ENCODE peak calls at places on chromosomes 12 and 14, in seven cellular contexts. K is small intestine, Q is vagina, V is esophagus squamous epithelium, B is mammary epithelial cell, E is brain microvascular endothelial cell, D is body of pancreas. P is an unnamed sample. For H3K36me3, the result is how much of the 10 kb centered on the place peaks cover.

GRCh38 chr14:59464651-59465569 is at the start of gene GPR135:
- DNase-seq in V (no peak), D (peak), K (peak), E (no peak), Q (no peak), B (peak), P (peak)

GRCh38 chr14:103008768-103009342 is 48.5 kb downstream of the CDC42BPB start:
- DNase-seq in K (no peak), E (peak), V (no peak), Q (no peak), B (no peak), D (no peak), P (no peak)

GRCh38 chr14:28635387-28635786 is 131.2 kb upstream of the FOXG1 start:
- DNase-seq in V (no peak), E (no peak), K (peak), B (peak), Q (no peak), D (no peak), P (no peak)

GRCh38 chr14:87108726-87109125 is 884.3 kb downstream of the GALC start:
- DNase-seq in B (peak), D (no peak), E (no peak), V (no peak), K (no peak), Q (no peak), P (no peak)

GRCh38 chr14:68099348-68100045 is 279.9 kb downstream of the RAD51B start:
- DNase-seq in D (no peak), E (no peak), B (no peak), K (no peak), Q (no peak), V (no peak), P (no peak)

GRCh38 chr14:23321572-23322547 is 603 bp downstream of the PABPN1 start:
- DNase-seq in E (peak), V (no peak), D (peak), B (peak), K (peak), Q (no peak), P (no peak)

GRCh38 chr14:34330846-34331245 is 131.2 kb downstream of the SPTSSA start:
- DNase-seq in Q (no peak), E (no peak), V (no peak), B (no peak), D (no peak), K (no peak), P (no peak)

GRCh38 chr12:121120323-121120722 is 12.4 kb upstream of the P2RX7 start:
- DNase-seq in D (no peak), B (no peak), E (no peak), V (no peak), K (no peak), Q (no peak), P (no peak)

GRCh38 chr14:71089974-71090373 is 182.7 kb downstream of the PCNX1 start:
- DNase-seq in Q (no peak), D (no peak), V (no peak), K (no peak), E (no peak), B (no peak), P (no peak)

GRCh38 chr12:78651755-78652154 is 212.8 kb upstream of the SYT1 start:
- DNase-seq in V (no peak), K (no peak), D (no peak), Q (no peak), B (no peak), E (no peak), P (no peak)

GRCh38 chr14:90495357-90496276 is 98.8 kb downstream of the CALM1 start:
- DNase-seq in D (peak), K (peak), V (no peak), E (peak), Q (no peak), B (peak), P (peak)

GRCh38 chr12:5096241-5096880 is 52.7 kb downstream of the KCNA5 start:
- DNase-seq in E (peak), B (peak), K (no peak), V (no peak), D (no peak), Q (no peak), P (no peak)

GRCh38 chr12:78470354-78471195 is 394.0 kb upstream of the SYT1 start:
- DNase-seq in D (peak), Q (no peak), K (peak), E (peak), B (peak), V (no peak), P (peak)

GRCh38 chr12:67223225-67223624 is 45.9 kb upstream of the CAND1 start:
- DNase-seq in V (no peak), Q (no peak), K (peak), D (no peak), E (no peak), B (no peak), P (no peak)

GRCh38 chr12:132427999-132428871 is 61.7 kb upstream of the FBRSL1 start:
- DNase-seq in B (no peak), V (no peak), Q (no peak), E (no peak), K (no peak), D (peak), P (no peak)

GRCh38 chr14:68412505-68413496 is 380.1 kb downstream of the ZFP36L1 start:
- DNase-seq in V (no peak), D (no peak), E (no peak), Q (no peak), B (no peak), K (peak), P (no peak)

GRCh38 chr12:26062566-26062965 is 62.3 kb downstream of the BHLHE41 start:
- DNase-seq in Q (no peak), D (no peak), B (peak), K (no peak), V (no peak), E (peak), P (no peak)

GRCh38 chr14:39181026-39181692 is 6.1 kb downstream of the PNN start:
- DNase-seq in E (no peak), D (no peak), K (no peak), Q (no peak), V (no peak), B (no peak), P (no peak)

GRCh38 chr14:22664261-22664660 is 20.1 kb upstream of the OR6J1 start:
- DNase-seq in K (no peak), D (no peak), Q (no peak), B (no peak), E (no peak), V (no peak), P (no peak)

GRCh38 chr14:48983355-48983888 is 602.8 kb downstream of the RPS29 start:
- DNase-seq in D (no peak), B (no peak), V (no peak), K (peak), E (no peak), Q (no peak), P (no peak)

GRCh38 chr12:20440408-20440807 is 72.1 kb downstream of the PDE3A start:
- DNase-seq in Q (no peak), D (no peak), K (no peak), E (no peak), B (no peak), V (no peak), P (no peak)

GRCh38 chr14:59342516-59343484 is 122.4 kb downstream of the GPR135 start:
- DNase-seq in D (peak), V (no peak), Q (no peak), B (no peak), K (no peak), E (no peak), P (no peak)

GRCh38 chr14:55430024-55430690 is 10.3 kb downstream of the TBPL2 start:
- DNase-seq in E (peak), B (peak), V (no peak), Q (no peak), K (peak), D (peak), P (peak)

GRCh38 chr12:90836689-90837088 is 118.3 kb downstream of the CCER1 start:
- DNase-seq in D (no peak), E (no peak), K (no peak), B (no peak), V (no peak), Q (no peak), P (no peak)

GRCh38 chr12:117640511-117640910 is 279.1 kb upstream of the NOS1 start:
- DNase-seq in K (no peak), B (no peak), Q (peak), E (no peak), D (no peak), V (no peak), P (no peak)

GRCh38 chr12:6214633-6215032 is 14.4 kb downstream of the CD9 start:
- DNase-seq in E (no peak), V (no peak), K (no peak), D (no peak), Q (no peak), B (peak), P (no peak)

GRCh38 chr14:85217412-85217811 is 312.5 kb upstream of the FLRT2 start:
- DNase-seq in E (peak), B (no peak), D (no peak), Q (no peak), K (no peak), V (no peak), P (no peak)

GRCh38 chr12:116606397-116606796 is 47.2 kb downstream of the MAP1LC3B2 start:
- DNase-seq in B (no peak), V (no peak), E (no peak), K (no peak), D (no peak), Q (no peak), P (no peak)
- H3K27ac ChIP-seq in B (no peak), V (no peak), E (no peak), K (no peak), D (no peak), Q (no peak), P (no peak)

GRCh38 chr14:52922656-52923055 is 28.2 kb downstream of the FERMT2 start:
- DNase-seq in K (no peak), E (no peak), B (peak), Q (no peak), D (no peak), V (no peak), P (no peak)

GRCh38 chr14:52919971-52920370 is 30.9 kb downstream of the FERMT2 start:
- DNase-seq in D (no peak), E (no peak), K (no peak), Q (no peak), V (no peak), B (no peak), P (no peak)

GRCh38 chr14:52923902-52924575 is 26.8 kb downstream of the FERMT2 start:
- DNase-seq in K (no peak), B (no peak), V (no peak), Q (no peak), D (no peak), E (no peak), P (no peak)

GRCh38 chr14:52918486-52918885 is 32.4 kb downstream of the FERMT2 start:
- DNase-seq in V (no peak), E (peak), Q (no peak), D (no peak), B (peak), K (peak), P (no peak)

GRCh38 chr14:52922059-52922458 is 28.8 kb downstream of the FERMT2 start:
- DNase-seq in E (no peak), Q (no peak), B (no peak), V (no peak), D (no peak), K (no peak), P (no peak)
- H3K36me3 ChIP-seq in E (under half), Q (under half), B (under half), V (under half), D (under half), K (under half), P (under half)

DNA sequence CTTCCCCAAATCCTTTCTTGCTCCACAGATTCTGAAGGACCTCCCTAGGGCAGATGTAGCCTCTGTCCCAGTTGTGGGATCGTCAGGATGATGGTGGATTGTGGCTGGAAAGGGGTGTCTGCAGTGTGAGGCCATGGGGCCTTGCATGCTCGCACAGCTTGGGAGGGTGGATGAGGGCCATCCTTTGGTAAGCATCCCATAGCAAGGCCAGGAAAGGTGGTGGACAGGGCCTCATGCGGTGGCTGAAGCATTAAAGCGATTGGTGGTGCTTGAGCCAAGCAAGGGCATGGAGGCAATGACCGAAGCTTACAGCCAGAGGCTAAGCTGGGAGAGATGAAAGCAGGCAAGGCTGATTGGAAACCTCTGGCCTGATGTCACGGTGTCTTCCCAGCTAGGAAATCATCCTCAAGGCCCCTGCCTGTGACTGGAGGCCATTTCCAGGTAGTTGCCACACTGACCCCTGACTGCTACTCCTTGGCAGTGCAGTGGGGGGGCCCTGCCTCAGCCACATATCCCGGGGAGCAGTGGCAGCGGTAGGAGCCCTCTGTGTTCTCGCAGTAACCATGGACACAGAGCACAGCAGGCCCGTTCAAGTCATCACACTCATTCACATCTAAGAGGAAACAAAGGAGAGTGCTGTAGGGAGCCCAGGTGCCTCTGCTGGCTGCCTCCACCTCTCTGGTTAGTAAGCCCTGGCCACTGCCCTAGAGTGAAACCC is 7.0 kb downstream of the ISCA2 start:
- DNase-seq in D (no peak), B (no peak), Q (peak), K (no peak), V (no peak), E (no peak), P (no peak)
- H3K27ac ChIP-seq in D (no peak), B (no peak), Q (peak), K (no peak), V (no peak), E (no peak), P (no peak)

DNA sequence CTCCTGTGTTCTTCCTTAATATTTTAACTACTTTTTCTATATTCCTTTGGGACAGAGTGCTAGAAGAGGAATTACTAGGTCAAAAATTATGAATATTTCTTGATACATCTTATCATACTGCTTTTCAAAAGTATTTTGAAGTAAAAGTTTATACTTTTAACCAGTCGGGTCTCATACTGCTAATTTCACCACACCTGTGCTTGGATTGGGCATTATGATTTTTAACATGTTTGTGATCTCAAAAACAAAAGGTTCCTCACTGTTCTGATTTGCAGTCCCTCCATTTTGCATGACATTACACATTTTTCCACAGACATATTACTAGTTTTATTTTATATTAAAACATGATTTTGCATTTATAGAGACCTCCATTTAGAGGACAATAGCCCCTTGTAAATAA is 32.9 kb downstream of the MRPL42 start:
- DNase-seq in D (no peak), K (no peak), Q (no peak), E (no peak), V (no peak), B (no peak), P (no peak)
- H3K36me3 ChIP-seq in D (under half), K (under half), Q (under half), E (under half), V (under half), B (under half), P (under half)

DNA sequence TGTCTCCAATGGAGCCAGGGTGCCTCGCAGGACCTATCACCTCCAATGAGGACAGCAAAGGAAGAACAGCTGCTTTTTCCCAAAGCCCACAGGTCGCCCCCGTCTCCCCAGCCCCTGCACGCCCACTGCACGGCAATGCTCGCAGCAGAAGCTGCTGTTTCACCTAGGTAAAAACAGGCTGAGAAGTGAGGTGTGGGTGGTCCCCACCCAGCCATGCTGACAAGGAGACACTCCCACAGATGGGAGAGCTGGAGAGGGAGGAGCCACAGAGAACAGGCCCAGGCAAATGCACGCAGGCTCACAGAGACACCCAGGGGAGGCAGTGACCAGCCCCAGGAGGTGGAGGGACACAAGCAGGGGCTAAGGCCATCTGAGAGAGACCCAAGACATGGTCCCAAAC is 10.4 kb downstream of the CFAP73 start:
- DNase-seq in B (no peak), D (no peak), Q (no peak), V (no peak), E (no peak), K (no peak), P (no peak)
- H3K27ac ChIP-seq in B (no peak), D (no peak), Q (no peak), V (no peak), E (no peak), K (no peak), P (no peak)